ENCODE peak calls at places on chromosomes 4 and X, in ten cellular contexts. R is immature natural killer cell; E is renal cortical epithelial cell; D is colonic mucosa; J is activated CD4-positive, CD25-positive, alpha-beta regulatory T cell; N is brain microvascular endothelial cell; B is stimulated activated CD4-positive, alpha-beta T cell treated with anti-CD3 and anti-CD28 coated beads, Interleukin-4, amount 100 ng/mL, for 24 hours; C is AG09309; P is T-helper 9 cell; U is T-helper 1 cell. M is an unnamed sample.

GRCh38 chr4:76984127-76984526 is 34.6 kb downstream of the SEPTIN11 start:
- DNase-seq in E (peak), C (no peak), J (no peak), N (no peak), D (no peak), R (peak), P (no peak), U (no peak), B (no peak), M (peak)

GRCh38 chr4:70505152-70505748 is 13.1 kb upstream of the AMTN start:
- DNase-seq in J (peak), R (peak), D (peak), P (peak), C (peak), E (peak), N (peak), U (peak), B (peak), M (peak)

GRCh38 chrX:154313147-154313546 is 17.6 kb downstream of the TKTL1 start:
- DNase-seq in N (no peak), R (peak), D (no peak), B (peak), U (no peak), P (no peak), C (no peak), J (no peak), E (no peak), M (no peak)

GRCh38 chrX:130636277-130636676 is 234.5 kb downstream of the RBMX2 start:
- DNase-seq in D (no peak), R (no peak), U (no peak), P (no peak), C (no peak), J (no peak), B (no peak), E (no peak), N (no peak), M (no peak)

GRCh38 chrX:154002215-154002719 is 17.4 kb downstream of the IRAK1 start:
- DNase-seq in C (peak), J (no peak), R (peak), D (no peak), U (no peak), B (peak), P (no peak), N (no peak), E (peak), M (peak)

GRCh38 chrX:12971282-12972003 is 3.5 kb upstream of the TMSB4X start:
- DNase-seq in R (no peak), B (peak), C (no peak), P (no peak), N (no peak), J (peak), U (no peak), D (no peak), E (no peak), M (no peak)

GRCh38 chrX:20437678-20438077 is 171.0 kb upstream of the RPS6KA3 start:
- DNase-seq in E (no peak), R (peak), D (no peak), C (no peak), U (no peak), P (no peak), N (no peak), J (no peak), B (no peak), M (no peak)

GRCh38 chr4:84939111-84939510 is 27.4 kb downstream of the WDFY3 start:
- DNase-seq in N (no peak), E (no peak), D (no peak), B (no peak), J (no peak), U (no peak), R (no peak), C (no peak), P (no peak), M (no peak)